ENCODE peak calls at places on chromosome 11, in four cellular contexts. X, F, E and P are unnamed samples.

GRCh38 chr11:72641900-72642814 is 32.1 kb downstream of the PDE2A start:
- DNase-seq in X (peak; percentile 57), F (peak; percentile 45), E (peak; percentile 9), P (peak; percentile 61)

GRCh38 chr11:78564037-78564888 is 10.4 kb downstream of the NARS2 start:
- DNase-seq in X (peak; percentile 74), F (no peak), E (peak; percentile 45), P (no peak)

GRCh38 chr11:66277475-66278391 is at the start of gene CNIH2:
- DNase-seq in X (peak; percentile 67), F (no peak), E (peak; percentile 45), P (no peak)

GRCh38 chr11:55655096-55655495 is 6.9 kb upstream of the OR4C6 start:
- DNase-seq in X (no peak), F (no peak), E (no peak), P (no peak)

GRCh38 chr11:111737180-111737876 is 28.9 kb downstream of the PPP2R1B start:
- DNase-seq in X (no peak), F (no peak), E (no peak), P (no peak)

GRCh38 chr11:31625868-31626267 is 116.3 kb downstream of the ELP4 start:
- DNase-seq in X (no peak), F (no peak), E (no peak), P (no peak)

GRCh38 chr11:133833101-133833898 is 12.0 kb downstream of the SPATA19 start:
- DNase-seq in X (no peak), F (no peak), E (no peak), P (no peak)

GRCh38 chr11:123054301-123055065 is 7.5 kb downstream of the HSPA8 start:
- DNase-seq in X (peak; percentile 93), F (no peak), E (peak; percentile 65), P (no peak)

GRCh38 chr11:94785509-94785908 is 17.4 kb downstream of the AMOTL1 start:
- DNase-seq in X (no peak), F (no peak), E (no peak), P (no peak)

GRCh38 chr11:10886652-10887250 is 28.9 kb upstream of the ZBED5 start:
- DNase-seq in X (no peak), F (no peak), E (no peak), P (no peak)

GRCh38 chr11:11946180-11946579 is 62.2 kb downstream of the DKK3 start:
- DNase-seq in X (no peak), F (no peak), E (no peak), P (no peak)

GRCh38 chr11:106461839-106462545 is 384.5 kb downstream of the AASDHPPT start:
- DNase-seq in X (no peak), F (no peak), E (no peak), P (no peak)

GRCh38 chr11:125807909-125808308 is 20.0 kb downstream of the PATE3 start:
- DNase-seq in X (no peak), F (no peak), E (no peak), P (no peak)

GRCh38 chr11:12144306-12145174 is 34.1 kb downstream of the MICAL2 start:
- DNase-seq in X (no peak), F (no peak), E (no peak), P (no peak)

GRCh38 chr11:20351151-20351550 is 12.4 kb upstream of the HTATIP2 start:
- DNase-seq in X (no peak), F (no peak), E (no peak), P (no peak)

DNA sequence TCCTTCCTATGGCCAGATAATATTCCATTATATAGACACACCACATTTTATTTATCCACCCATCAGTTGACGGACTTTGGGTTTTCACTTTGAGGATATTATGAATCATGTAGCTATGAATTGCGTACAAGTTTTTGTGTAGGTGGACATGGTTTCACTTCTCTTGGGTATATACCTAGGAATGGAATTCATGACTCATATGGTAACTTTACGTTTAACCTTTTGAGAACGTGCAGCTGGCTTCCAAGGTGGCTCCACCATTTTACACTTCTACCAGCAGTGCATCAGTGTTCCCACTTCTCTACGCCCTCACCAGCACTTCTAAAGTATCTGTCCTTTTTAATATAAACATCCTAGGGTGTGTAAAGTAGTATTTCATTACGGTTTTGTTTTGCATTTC is 112.0 kb downstream of the PLEKHA7 start:
- DNase-seq in X (no peak), F (no peak), E (no peak), P (no peak)
- H3K27ac ChIP-seq in X (no peak overlapping the region), F (no peak overlapping the region), E (no peak overlapping the region), P (no peak overlapping the region)

DNA sequence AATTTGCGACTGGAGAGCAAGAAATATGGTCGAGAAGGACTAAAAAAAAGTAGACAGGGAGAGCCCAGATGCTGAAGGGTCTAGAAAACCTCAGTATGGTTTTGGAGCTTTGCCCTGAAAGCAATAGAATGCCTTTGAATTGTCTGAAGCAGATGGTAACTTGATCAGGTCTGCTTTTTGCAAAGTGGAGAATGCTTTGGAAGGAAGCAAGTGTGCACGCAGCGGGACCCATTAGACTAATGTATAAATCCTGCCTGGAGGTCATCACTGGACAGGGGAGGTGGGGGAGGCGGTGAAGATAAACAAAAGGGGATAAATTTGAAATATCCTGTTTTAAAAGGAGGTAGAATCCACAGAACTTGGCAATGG is 757 bp upstream of the HINFP start:
- DNase-seq in X (peak; percentile 13), F (no peak), E (no peak), P (no peak)
- H3K9me3 ChIP-seq in X (no peaks in the 10 kb centered on the region), F (no peaks in the 10 kb centered on the region), E (no peaks in the 10 kb centered on the region), P (no peaks in the 10 kb centered on the region)

GRCh38 chr11:57444362-57445074 is 15.8 kb upstream of the RTN4RL2 start:
- DNase-seq in X (no peak), F (no peak), E (no peak), P (no peak)
- H3K27ac ChIP-seq in X (no peak overlapping the region), F (no peak overlapping the region), E (no peak overlapping the region), P (no peak overlapping the region)

DNA sequence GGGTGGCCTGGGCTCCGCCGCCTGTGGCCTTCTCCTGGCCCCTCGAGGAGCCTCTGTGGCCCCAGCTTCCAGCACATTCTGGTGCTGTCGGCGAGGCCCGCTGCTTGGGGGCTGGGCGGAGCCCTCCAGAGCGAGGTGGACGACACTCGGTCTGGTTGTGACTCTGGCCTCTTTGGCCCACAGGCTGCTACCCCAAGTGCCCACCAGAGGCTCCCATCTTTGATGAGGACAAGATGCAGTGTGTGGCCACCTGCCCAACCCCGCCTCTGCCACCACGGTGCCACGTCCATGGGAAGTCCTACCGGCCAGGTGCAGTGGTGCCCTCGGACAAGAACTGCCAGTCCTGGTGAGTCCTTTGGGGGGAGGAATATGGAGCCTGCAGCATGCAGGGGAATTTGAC is 22.4 kb downstream of the MUC5AC start:
- DNase-seq in X (no peak), F (peak; percentile 8), E (no peak), P (peak; percentile 58)
- H3K9me3 ChIP-seq in X (no peaks in the 10 kb centered on the region), F (no peaks in the 10 kb centered on the region), E (no peaks in the 10 kb centered on the region), P (no peaks in the 10 kb centered on the region)

GRCh38 chr11:60875856-60876485 is 8.6 kb downstream of the ZP1 start:
- DNase-seq in X (no peak), F (no peak), E (no peak), P (no peak)

GRCh38 chr11:60880189-60880588 is 12.8 kb downstream of the ZP1 start:
- DNase-seq in X (no peak), F (no peak), E (no peak), P (no peak)

GRCh38 chr11:60879104-60879503 is 11.8 kb downstream of the ZP1 start:
- DNase-seq in X (no peak), F (no peak), E (no peak), P (no peak)

GRCh38 chr11:60880635-60881282 is 13.4 kb downstream of the ZP1 start:
- DNase-seq in X (peak; percentile 23), F (no peak), E (no peak), P (no peak)

DNA sequence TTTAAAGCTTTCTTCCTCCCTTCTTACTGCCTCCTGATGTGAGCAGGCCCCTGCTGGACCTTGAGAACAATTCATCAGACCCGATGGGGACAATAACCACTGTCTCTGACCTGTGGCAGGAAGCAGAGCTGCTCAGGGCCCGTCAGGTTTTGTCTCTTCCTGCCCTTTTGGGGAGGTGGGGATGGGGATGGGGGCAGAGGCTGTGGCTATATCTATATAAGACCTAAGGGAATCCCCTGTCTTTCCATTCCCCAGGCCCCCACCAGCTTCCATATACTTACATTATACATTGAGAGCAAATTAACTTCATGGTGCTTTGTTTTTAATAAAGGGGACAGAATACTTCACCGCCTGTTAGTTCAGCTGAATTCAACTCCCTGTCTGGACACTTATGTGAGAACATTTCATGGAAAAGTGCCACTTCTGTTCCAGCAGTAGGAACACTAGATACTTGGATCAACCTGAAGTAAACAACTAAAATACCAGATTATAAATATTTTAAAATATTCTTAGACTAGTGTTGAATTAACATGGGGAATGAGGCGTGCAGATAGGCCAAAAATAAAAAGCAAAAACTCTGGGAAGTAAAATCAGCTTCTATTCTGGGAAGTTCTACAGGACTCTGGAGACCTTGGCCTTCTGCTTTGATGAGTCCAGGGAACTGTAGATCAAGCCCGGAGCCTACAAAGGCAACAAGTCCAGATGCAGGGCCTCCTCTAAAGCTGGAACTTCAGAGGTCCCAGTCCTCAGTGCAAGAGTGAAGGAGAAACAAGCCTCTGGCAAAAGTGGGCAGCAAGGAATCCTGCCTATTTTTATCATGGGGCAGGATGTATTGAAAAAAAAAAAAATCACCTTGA is 11.1 kb downstream of the ZP1 start:
- DNase-seq in X (no peak), F (no peak), E (no peak), P (no peak)
- H3K27ac ChIP-seq in X (no peak overlapping the region), F (peak overlapping the region; percentile 55), E (no peak overlapping the region), P (peak overlapping the region; percentile 76)

GRCh38 chr11:26149585-26149984 is 182.3 kb upstream of the ANO3 start:
- DNase-seq in X (no peak), F (no peak), E (no peak), P (no peak)

GRCh38 chr11:26143553-26144308 is 188.2 kb upstream of the ANO3 start:
- DNase-seq in X (no peak), F (no peak), E (no peak), P (no peak)

GRCh38 chr11:26150046-26150445 is 181.9 kb upstream of the ANO3 start:
- DNase-seq in X (no peak), F (no peak), E (no peak), P (no peak)

DNA sequence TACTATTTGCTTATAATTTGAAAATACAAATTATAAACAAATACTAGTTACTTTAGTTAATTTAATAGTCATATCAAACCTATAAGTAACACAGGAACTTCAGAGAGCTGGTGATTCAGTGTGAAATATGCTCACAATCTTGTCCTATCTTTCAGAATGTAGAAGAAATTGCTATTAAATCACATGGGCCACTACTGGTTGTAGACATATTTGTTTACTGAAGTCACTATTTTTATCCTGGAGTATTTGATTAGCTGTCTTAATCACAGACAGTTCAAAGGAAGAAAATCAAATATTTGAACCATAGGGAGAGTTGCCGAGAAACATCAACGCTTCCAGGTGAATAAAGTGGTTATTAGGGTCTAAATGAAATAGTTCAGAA is 187.6 kb upstream of the ANO3 start:
- DNase-seq in X (no peak), F (no peak), E (no peak), P (no peak)
- H3K9me3 ChIP-seq in X (no peaks in the 10 kb centered on the region), F (no peaks in the 10 kb centered on the region), E (no peaks in the 10 kb centered on the region), P (no peaks in the 10 kb centered on the region)